ENCODE peak calls at places on chromosomes 3 and 15, in seven cellular contexts. X, B, E, N, D, W and C are unnamed samples.

GRCh38 chr3:156140196-156140595 is 19.8 kb downstream of the KCNAB1 start:
- DNase-seq in N (no peak), D (no peak), E (no peak), X (no peak), B (no peak), W (no peak), C (no peak)

GRCh38 chr15:91967935-91968605 is 114.6 kb downstream of the SLCO3A1 start:
- DNase-seq in D (peak; percentile 50), W (no peak), X (no peak), B (no peak), N (no peak), E (no peak), C (no peak)

GRCh38 chr15:84981711-84982300 is at the start of gene PDE8A:
- DNase-seq in W (peak; percentile 40), X (no peak), D (no peak), B (no peak), E (peak; percentile 51), N (peak; percentile 80), C (peak; percentile 56)

GRCh38 chr3:155202626-155203025 is 90.9 kb downstream of the STRIT1 start:
- DNase-seq in W (no peak), E (no peak), D (no peak), B (no peak), X (no peak), N (no peak), C (no peak)

GRCh38 chr3:56190906-56191305 is 277.4 kb downstream of the ERC2 start:
- DNase-seq in B (no peak), W (no peak), D (no peak), X (no peak), E (no peak), N (no peak), C (no peak)

GRCh38 chr3:14031271-14031670 is 93.4 kb downstream of the CHCHD4 start:
- DNase-seq in B (no peak), W (no peak), E (no peak), D (peak; percentile 39), N (no peak), X (no peak), C (no peak)

GRCh38 chr15:76684002-76684401 is 221.1 kb downstream of the SCAPER start:
- DNase-seq in W (no peak), D (no peak), X (no peak), N (no peak), E (no peak), B (no peak), C (no peak)

GRCh38 chr15:34855397-34855796 is 60.0 kb upstream of the ACTC1 start:
- DNase-seq in B (no peak), X (no peak), N (no peak), W (no peak), E (no peak), D (peak; percentile 71), C (no peak)

GRCh38 chr3:44942202-44942921 is 33.6 kb downstream of the ZDHHC3 start:
- DNase-seq in N (no peak), B (no peak), X (no peak), W (no peak), E (no peak), D (peak; percentile 86), C (no peak)

GRCh38 chr3:139189943-139190342 is 145.3 kb upstream of the PRR23C start:
- DNase-seq in W (no peak), B (no peak), N (no peak), D (no peak), E (no peak), X (no peak), C (no peak)

GRCh38 chr15:40449275-40449674 is 8.5 kb downstream of the BAHD1 start:
- DNase-seq in E (no peak), B (no peak), W (no peak), N (no peak), X (no peak), D (peak; percentile 32), C (no peak)

GRCh38 chr3:16883057-16883725 is 1.6 kb upstream of the PLCL2 start:
- DNase-seq in B (no peak), N (no peak), X (no peak), D (no peak), E (no peak), W (peak; percentile 34), C (no peak)

GRCh38 chr3:98512576-98512975 is 10.1 kb downstream of the CLDND1 start:
- DNase-seq in B (no peak), W (no peak), N (no peak), X (no peak), D (peak; percentile 73), E (no peak), C (no peak)

GRCh38 chr3:154081305-154081704 is 39.9 kb upstream of the ARHGEF26 start:
- DNase-seq in X (no peak), W (no peak), E (no peak), D (no peak), B (no peak), N (no peak), C (no peak)

GRCh38 chr3:188043891-188044290 is 110.1 kb upstream of the LPP start:
- DNase-seq in B (no peak), X (no peak), W (no peak), E (no peak), N (no peak), D (no peak), C (no peak)

GRCh38 chr3:5427021-5427420 is 239.5 kb downstream of the EDEM1 start:
- DNase-seq in E (no peak), D (no peak), X (no peak), N (no peak), B (no peak), W (no peak), C (no peak)

GRCh38 chr3:29255854-29256696 is 24.8 kb upstream of the RBMS3 start:
- DNase-seq in D (peak; percentile 27), X (no peak), W (no peak), E (no peak), B (no peak), N (no peak), C (no peak)

GRCh38 chr3:109863701-109864100 is 526.4 kb upstream of the DPPA4 start:
- DNase-seq in B (no peak), E (no peak), N (no peak), W (no peak), D (peak; percentile 55), X (no peak), C (no peak)

GRCh38 chr3:184647405-184647936 is 64.4 kb downstream of the MAGEF1 start:
- DNase-seq in D (no peak), N (no peak), E (no peak), X (no peak), B (no peak), W (no peak), C (no peak)

GRCh38 chr3:128585974-128586373 is 64.6 kb downstream of the RPN1 start:
- DNase-seq in B (no peak), E (peak; percentile 69), D (peak; percentile 40), X (no peak), W (no peak), N (no peak), C (no peak)

GRCh38 chr3:44066806-44067205 is 174.9 kb upstream of the TOPAZ1 start:
- DNase-seq in D (peak; percentile 13), N (no peak), W (no peak), B (no peak), X (no peak), E (no peak), C (no peak)

GRCh38 chr15:98903377-98904018 is 104.1 kb downstream of the PGPEP1L start:
- DNase-seq in X (no peak), D (peak; percentile 99), N (no peak), W (no peak), E (no peak), B (no peak), C (no peak)

GRCh38 chr3:126360046-126360713 is 3.0 kb upstream of the KLF15 start:
- DNase-seq in X (peak; percentile 19), D (no peak), W (no peak), E (no peak), B (no peak), N (no peak), C (no peak)

GRCh38 chr3:151328298-151329036 is 882 bp downstream of the P2RY13 start:
- DNase-seq in W (no peak), D (peak; percentile 67), X (no peak), N (no peak), B (no peak), E (peak; percentile 24), C (peak; percentile 61)

GRCh38 chr15:80854104-80854503 is 74.9 kb downstream of the CEMIP start:
- DNase-seq in B (no peak), N (no peak), W (no peak), X (peak; percentile 81), D (no peak), E (no peak), C (no peak)

GRCh38 chr15:80855206-80855605 is 76.0 kb downstream of the CEMIP start:
- DNase-seq in W (no peak), D (no peak), E (no peak), B (no peak), N (no peak), X (no peak), C (no peak)

GRCh38 chr15:80856809-80857377 is 77.7 kb downstream of the CEMIP start:
- DNase-seq in W (no peak), D (no peak), N (no peak), X (peak; percentile 58), E (peak; percentile 65), B (no peak), C (no peak)

GRCh38 chr15:80852676-80853075 is 73.5 kb downstream of the CEMIP start:
- DNase-seq in N (no peak), B (no peak), W (no peak), E (no peak), D (peak; percentile 86), X (no peak), C (no peak)

DNA sequence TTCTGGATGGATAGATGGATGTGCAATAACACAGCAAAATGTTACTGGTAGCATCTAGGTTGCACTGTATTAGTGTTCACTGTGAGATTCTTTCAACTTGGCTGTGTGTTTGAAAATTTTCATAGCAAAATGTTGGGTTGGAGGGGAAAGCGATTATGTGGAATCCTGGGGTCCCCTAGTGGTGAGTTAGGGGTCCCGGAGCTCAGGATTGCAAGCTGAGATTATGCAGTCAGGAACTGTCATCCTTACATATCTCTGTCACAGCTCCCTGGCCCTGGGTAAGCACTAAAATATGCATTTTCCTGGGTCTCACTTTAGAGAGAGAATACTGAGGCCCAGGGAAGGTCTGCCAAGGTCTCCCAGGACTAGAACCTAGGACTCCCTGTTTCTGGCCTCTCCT is 77.2 kb downstream of the CEMIP start:
- DNase-seq in B (no peak), D (no peak), W (no peak), N (no peak), E (peak; percentile 47), X (no peak), C (no peak)
- TF ChIP-seq CTCF in B (no peak), D (peak; percentile 19), W (peak; percentile 67), N (no peak), E (peak; percentile 59), X (no peak), C (peak; percentile 22)

GRCh38 chr15:74365619-74366445 is 1.6 kb downstream of the CYP11A1 start:
- DNase-seq in N (peak; percentile 70), D (peak; percentile 13), E (no peak), X (peak; percentile 88), B (peak; percentile 38), W (peak; percentile 66), C (peak; percentile 38)
- TF ChIP-seq CTCF in N (no peak), D (no peak), E (no peak), X (no peak), B (no peak), W (peak; percentile 16), C (no peak)

GRCh38 chr3:147712357-147712756 is 303.2 kb downstream of the ZIC1 start:
- DNase-seq in D (no peak), N (no peak), E (peak; percentile 21), W (peak; percentile 46), B (no peak), X (no peak), C (no peak)
- TF ChIP-seq CTCF in D (no peak), N (no peak), E (no peak), W (no peak), B (no peak), X (no peak), C (no peak)

GRCh38 chr3:27596334-27596841 is 112.2 kb upstream of the SLC4A7 start:
- DNase-seq in X (no peak), B (no peak), D (peak; percentile 40), W (no peak), N (no peak), E (peak; percentile 11), C (no peak)
- TF ChIP-seq CTCF in X (no peak), B (no peak), D (no peak), W (no peak), N (no peak), E (no peak), C (no peak)